ENCODE peak calls at places on chromosome 1, in seven cellular contexts. I, U, F, J, Y, S and W are unnamed samples.

GRCh38 chr1:96727860-96728259 is 6.3 kb downstream of the PTBP2 start:
- DNase-seq in F (no peak), J (no peak), I (no peak), S (no peak), U (no peak), Y (no peak), W (no peak)

GRCh38 chr1:3921786-3922185 is 21.7 kb upstream of the C1orf174 start:
- DNase-seq in Y (no peak), I (no peak), F (no peak), J (no peak), U (no peak), S (no peak), W (no peak)

GRCh38 chr1:221793439-221794078 is 51.7 kb upstream of the DUSP10 start:
- DNase-seq in I (no peak), U (no peak), J (no peak), F (no peak), Y (no peak), S (no peak), W (no peak)

GRCh38 chr1:53449026-53449425 is 10.2 kb upstream of the DMRTB1 start:
- DNase-seq in S (no peak), Y (peak; percentile 5), U (peak; percentile 71), F (no peak), I (peak; percentile 15), J (no peak), W (no peak)

GRCh38 chr1:233909195-233909594 is 4.7 kb downstream of the SLC35F3 start:
- DNase-seq in J (no peak), I (peak; percentile 78), U (no peak), S (peak; percentile 96), F (no peak), Y (peak; percentile 94), W (no peak)

GRCh38 chr1:35768350-35769187 is 1.2 kb downstream of the CLSPN start:
- DNase-seq in S (no peak), J (no peak), F (no peak), Y (no peak), I (no peak), U (no peak), W (no peak)

GRCh38 chr1:179828554-179829110 is 49.0 kb downstream of the TOR1AIP2 start:
- DNase-seq in U (no peak), S (no peak), I (no peak), Y (no peak), F (no peak), J (no peak), W (no peak)

GRCh38 chr1:246210751-246211150 is 296.3 kb downstream of the SMYD3 start:
- DNase-seq in J (no peak), S (no peak), I (no peak), U (no peak), F (no peak), Y (no peak), W (no peak)

GRCh38 chr1:96473791-96474452 is 247.7 kb upstream of the PTBP2 start:
- DNase-seq in F (no peak), Y (peak; percentile 90), U (no peak), S (no peak), J (no peak), I (peak; percentile 75), W (no peak)

GRCh38 chr1:202197670-202198359 is 4.2 kb downstream of the LGR6 start:
- DNase-seq in Y (no peak), S (no peak), J (no peak), F (no peak), I (no peak), U (no peak), W (no peak)

GRCh38 chr1:211788626-211789025 is 41.9 kb downstream of the LPGAT1 start:
- DNase-seq in J (no peak), U (no peak), I (no peak), Y (no peak), F (no peak), S (no peak), W (no peak)

GRCh38 chr1:243903023-243903422 is 53.0 kb upstream of the AKT3 start:
- DNase-seq in I (no peak), S (no peak), Y (no peak), F (no peak), U (no peak), J (no peak), W (no peak)

GRCh38 chr1:226474443-226475111 is 66.7 kb upstream of the PARP1 start:
- DNase-seq in S (no peak), J (no peak), I (no peak), F (no peak), Y (no peak), U (no peak), W (no peak)

GRCh38 chr1:55478742-55479141 is 263.6 kb upstream of the USP24 start:
- DNase-seq in S (peak; percentile 15), Y (no peak), I (peak; percentile 36), J (no peak), U (peak; percentile 31), F (no peak), W (no peak)

GRCh38 chr1:30179942-30180543 is 543.3 kb downstream of the MATN1 start:
- DNase-seq in F (no peak), Y (no peak), I (no peak), U (no peak), J (no peak), S (no peak), W (no peak)
- TF ChIP-seq CTCF in F (no peak), Y (no peak), I (no peak), U (no peak), J (no peak), S (no peak), W (no peak)

DNA sequence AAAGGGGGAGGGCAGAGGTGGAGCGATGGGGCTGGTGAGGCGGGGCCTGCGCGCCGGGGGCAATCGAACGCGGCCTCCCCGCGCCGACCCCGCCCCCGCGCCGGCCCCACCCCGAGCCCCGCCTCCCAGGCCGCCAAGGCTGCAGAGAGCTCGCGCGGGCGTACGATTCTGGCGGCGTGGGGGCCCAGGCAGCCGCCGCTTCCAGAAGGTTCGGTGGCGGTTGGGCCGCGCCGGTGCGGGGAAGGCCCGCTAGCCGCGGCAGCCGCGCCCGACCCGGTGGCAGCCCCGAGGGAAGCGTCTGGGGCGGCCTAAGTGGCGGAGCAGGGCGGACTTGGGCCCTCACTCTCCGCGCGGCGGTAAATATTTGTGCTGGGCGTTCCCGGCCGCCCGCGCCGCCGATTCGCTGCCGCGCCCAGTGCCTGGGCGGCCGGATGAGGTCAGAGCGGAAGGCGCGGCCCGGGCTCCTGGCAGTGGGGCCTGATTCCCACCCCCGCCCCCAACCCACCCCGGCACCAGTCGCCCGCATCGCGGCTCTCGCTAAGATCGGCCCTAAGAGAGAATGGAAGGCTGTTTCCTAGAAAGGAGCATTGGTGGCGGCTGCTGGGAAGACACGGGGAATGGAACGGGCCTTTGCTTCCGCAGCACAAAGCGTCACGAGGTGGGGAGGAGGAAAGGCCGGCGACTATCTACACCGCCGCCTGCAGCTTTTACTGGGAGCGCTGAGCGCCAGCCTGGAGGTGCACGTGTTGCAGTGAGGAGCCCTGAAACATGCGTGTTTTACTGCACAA is at the start of gene ACOT7:
- DNase-seq in S (peak; percentile 69), I (peak; percentile 91), U (peak; percentile 70), F (peak; percentile 88), J (peak; percentile 91), Y (peak; percentile 75), W (peak; percentile 89)
- TF ChIP-seq CTCF in S (no peak), I (no peak), U (no peak), F (no peak), J (peak; percentile 35), Y (peak; percentile 61), W (no peak)

DNA sequence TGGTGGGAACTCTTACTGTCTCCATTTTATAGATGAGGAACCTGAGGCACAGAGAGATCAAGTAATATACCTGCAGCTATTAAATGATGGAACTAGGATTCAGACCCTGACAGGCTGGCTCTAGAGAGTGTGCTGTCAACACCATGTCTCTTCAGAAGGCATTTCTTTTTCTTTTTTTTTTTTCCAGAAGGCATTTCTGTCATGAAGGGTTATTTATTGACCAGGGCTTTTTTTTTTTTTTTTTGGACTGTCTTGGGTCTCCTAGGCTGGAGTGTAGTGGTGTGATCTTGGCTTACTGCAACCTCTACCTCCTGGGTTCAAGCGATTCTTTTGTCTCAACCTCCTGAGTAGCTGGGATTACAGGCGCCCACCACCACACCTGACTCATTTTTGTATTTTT is 22.6 kb downstream of the HIPK1 start:
- DNase-seq in Y (no peak), J (no peak), S (no peak), U (no peak), F (no peak), I (no peak), W (no peak)
- TF ChIP-seq CTCF in Y (no peak), J (no peak), S (no peak), U (no peak), F (no peak), I (no peak), W (no peak)

DNA sequence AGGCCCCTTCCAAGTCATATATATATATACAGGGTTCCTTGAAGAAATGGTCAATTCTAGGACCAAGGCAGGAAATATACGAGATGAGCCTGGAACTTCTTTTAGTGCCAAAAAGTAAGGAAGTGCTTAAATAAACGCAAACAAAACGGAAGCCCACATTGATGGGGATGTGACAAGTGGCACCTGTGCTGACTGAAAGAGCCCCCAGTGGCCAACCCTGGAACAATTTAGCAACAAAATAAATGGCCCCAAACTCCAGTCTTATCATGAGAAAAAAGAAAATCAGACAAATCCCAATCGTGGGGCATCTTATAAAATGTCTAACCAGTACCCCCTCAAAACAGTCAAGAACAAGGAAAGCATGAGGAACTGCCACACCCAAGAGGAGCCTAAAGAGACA is 17.7 kb downstream of the PLA2G5 start:
- DNase-seq in I (no peak), S (no peak), J (no peak), F (no peak), U (no peak), Y (no peak), W (no peak)
- TF ChIP-seq CTCF in I (no peak), S (no peak), J (peak; percentile 36), F (no peak), U (peak; percentile 37), Y (peak; percentile 19), W (no peak)

DNA sequence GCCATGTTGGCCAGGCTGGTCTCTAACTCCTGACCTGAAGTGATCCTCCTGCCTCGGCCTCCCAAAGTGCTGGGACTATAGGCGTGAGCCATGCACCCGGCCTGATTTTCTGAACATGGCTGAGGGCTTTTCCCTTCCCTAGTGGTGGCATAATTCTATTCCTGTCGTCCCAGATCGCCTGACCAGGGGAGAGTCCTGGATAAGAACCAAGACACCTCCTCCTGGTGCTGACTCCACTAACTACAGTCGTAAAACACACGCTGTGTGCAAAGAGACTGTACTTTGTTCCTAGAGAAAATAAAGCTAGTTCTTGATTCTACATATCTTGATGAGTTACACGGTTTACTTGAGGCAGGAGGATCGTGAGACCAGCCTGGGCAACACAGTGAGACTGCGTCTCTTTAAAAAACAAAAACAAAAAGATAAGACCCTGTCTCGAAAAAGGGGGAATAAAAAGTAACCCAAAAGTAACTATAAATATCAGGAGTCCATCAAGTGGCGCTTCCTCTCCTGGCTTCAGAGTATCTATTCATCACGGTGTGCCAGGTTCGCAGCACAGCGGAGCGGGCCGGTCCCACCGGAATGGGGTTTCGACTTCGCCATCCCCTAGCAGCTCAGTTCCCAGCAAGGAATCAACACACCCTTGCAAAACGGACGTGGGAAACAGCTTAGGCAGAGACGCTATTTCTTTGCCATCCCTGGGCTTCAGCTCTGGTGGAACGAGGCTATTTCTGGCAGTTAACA is 973 bp downstream of the SDF4 start:
- DNase-seq in I (no peak), J (no peak), U (peak; percentile 80), Y (peak; percentile 27), F (no peak), S (peak; percentile 45), W (peak; percentile 77)
- TF ChIP-seq CTCF in I (no peak), J (no peak), U (peak; percentile 67), Y (peak; percentile 58), F (no peak), S (no peak), W (no peak)